ENCODE peak calls at places on chromosomes 16 and 17, in five cellular contexts. B is brain microvascular endothelial cell, J is HCT116, T is transverse colon, P is lung. D is an unnamed sample.

GRCh38 chr17:64491034-64491860 is 5.6 kb downstream of the POLG2 start:
- DNase-seq in J (no peak), T (peak; percentile 37), P (peak; percentile 39), B (peak; percentile 52), D (no peak)

GRCh38 chr16:89314357-89314756 is 96.9 kb downstream of the ZNF778 start:
- DNase-seq in T (no peak), P (no peak), B (no peak), J (no peak), D (no peak)

GRCh38 chr16:2535644-2536021 is 2.2 kb upstream of the PDPK1 start:
- DNase-seq in J (no peak), B (peak; percentile 65), P (peak; percentile 40), T (no peak), D (no peak)

GRCh38 chr16:27366687-27367462 is 35.1 kb upstream of the IL21R start:
- DNase-seq in J (no peak), P (no peak), T (no peak), B (no peak), D (no peak)

GRCh38 chr17:82464567-82464929 is 6.0 kb downstream of the NARF start:
- DNase-seq in B (no peak), T (no peak), P (no peak), J (no peak), D (no peak)

GRCh38 chr17:64066709-64067108 is 46.3 kb upstream of the ICAM2 start:
- DNase-seq in T (no peak), P (no peak), J (no peak), B (no peak), D (no peak)

GRCh38 chr17:38554430-38555350 is 51.1 kb downstream of the SRCIN1 start:
- DNase-seq in T (no peak), B (no peak), P (no peak), J (no peak), D (no peak)

GRCh38 chr16:14668556-14669223 is 25.4 kb downstream of the PLA2G10 start:
- DNase-seq in T (peak; percentile 32), P (no peak), J (no peak), B (no peak), D (no peak)

GRCh38 chr17:83080641-83081560 is 1.5 kb downstream of the METRNL start:
- DNase-seq in P (no peak), T (peak; percentile 52), J (no peak), B (no peak), D (no peak)

GRCh38 chr16:56094231-56094630 is 97.1 kb upstream of the GNAO1 start:
- DNase-seq in P (no peak), B (no peak), J (no peak), T (no peak), D (no peak)

GRCh38 chr16:29030086-29030840 is 45.4 kb downstream of the LAT start:
- DNase-seq in J (no peak), T (no peak), P (no peak), B (no peak), D (no peak)

GRCh38 chr17:18008496-18009268 is 30.3 kb downstream of the ATPAF2 start:
- DNase-seq in P (no peak), B (peak; percentile 38), T (no peak), J (no peak), D (no peak)

GRCh38 chr16:66107661-66108060 is 258.8 kb upstream of the CDH5 start:
- DNase-seq in P (no peak), J (no peak), B (peak; percentile 84), T (no peak), D (no peak)

GRCh38 chr16:3295209-3295608 is 10.0 kb downstream of the TIGD7 start:
- DNase-seq in T (no peak), J (no peak), P (no peak), B (no peak), D (no peak)

GRCh38 chr16:88339926-88340754 is 42.6 kb upstream of the ZNF469 start:
- DNase-seq in T (peak; percentile 14), J (no peak), B (no peak), P (no peak), D (no peak)

GRCh38 chr16:29988346-29989075 is 6.9 kb downstream of the HIRIP3 start:
- DNase-seq in B (no peak), J (no peak), P (no peak), T (no peak), D (no peak)

GRCh38 chr17:81426676-81427445 is 31.6 kb downstream of the BAHCC1 start:
- DNase-seq in J (no peak), B (no peak), T (no peak), P (no peak), D (no peak)

DNA sequence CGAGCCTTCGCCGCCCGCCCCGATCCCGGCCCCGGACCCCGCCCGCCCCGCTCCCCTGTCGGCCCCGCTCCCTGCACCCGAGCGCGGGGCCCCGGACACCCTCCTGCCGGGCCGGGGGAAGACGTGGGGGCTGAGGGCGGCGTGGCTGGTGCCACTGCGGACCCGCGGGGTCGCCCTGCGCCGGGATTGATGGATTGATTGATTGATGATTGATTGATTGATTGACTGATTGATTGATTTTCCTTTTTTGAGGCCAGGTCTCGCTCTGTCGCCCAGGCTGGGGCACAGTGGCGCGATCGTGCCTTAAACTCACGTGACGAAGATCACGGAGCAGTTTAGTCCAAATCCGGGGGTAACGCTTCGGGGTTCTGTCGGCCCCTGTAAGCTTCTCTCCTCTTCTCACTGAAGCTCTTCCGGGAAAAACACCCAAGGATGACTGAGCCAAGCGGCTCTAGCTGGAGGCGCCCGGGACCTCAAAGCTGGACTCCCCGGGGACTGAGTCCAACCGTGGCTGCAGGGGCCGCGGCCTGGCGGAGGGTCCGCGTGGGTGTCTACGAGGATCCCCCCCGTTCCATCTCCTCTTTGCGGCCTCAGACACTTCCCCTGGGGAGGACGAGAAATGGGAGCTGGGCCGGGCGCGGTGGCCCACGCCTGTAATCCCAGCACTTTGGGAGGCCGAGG is 40.2 kb upstream of the BHLHA9 start:
- DNase-seq in J (no peak), P (no peak), T (peak; percentile 28), B (no peak), D (no peak)
- H3K27ac ChIP-seq in J (no peak overlapping the region), P (peak overlapping the region; percentile 52), T (peak overlapping the region; percentile 85), B (no peak overlapping the region), D (peak overlapping the region; percentile 5)

GRCh38 chr17:49789278-49789578 is 747 bp downstream of the KAT7 start:
- DNase-seq in B (no peak), J (no peak), P (no peak), T (no peak), D (no peak)
- H3K4me3 ChIP-seq in B (peak overlapping the region; percentile 100), J (peak overlapping the region; percentile 96), P (peak overlapping the region; percentile 62), T (peak overlapping the region; percentile 69), D (peak overlapping the region; percentile 94)

GRCh38 chr17:80063815-80064585 is 27.6 kb downstream of the CCDC40 start:
- DNase-seq in T (peak; percentile 56), P (peak; percentile 41), J (peak; percentile 24), B (peak; percentile 55), D (peak; percentile 23)
- H3K27ac ChIP-seq in T (peak overlapping the region; percentile 52), P (peak overlapping the region; percentile 42), J (peak overlapping the region; percentile 9), B (no peak overlapping the region), D (peak overlapping the region; percentile 64)

DNA sequence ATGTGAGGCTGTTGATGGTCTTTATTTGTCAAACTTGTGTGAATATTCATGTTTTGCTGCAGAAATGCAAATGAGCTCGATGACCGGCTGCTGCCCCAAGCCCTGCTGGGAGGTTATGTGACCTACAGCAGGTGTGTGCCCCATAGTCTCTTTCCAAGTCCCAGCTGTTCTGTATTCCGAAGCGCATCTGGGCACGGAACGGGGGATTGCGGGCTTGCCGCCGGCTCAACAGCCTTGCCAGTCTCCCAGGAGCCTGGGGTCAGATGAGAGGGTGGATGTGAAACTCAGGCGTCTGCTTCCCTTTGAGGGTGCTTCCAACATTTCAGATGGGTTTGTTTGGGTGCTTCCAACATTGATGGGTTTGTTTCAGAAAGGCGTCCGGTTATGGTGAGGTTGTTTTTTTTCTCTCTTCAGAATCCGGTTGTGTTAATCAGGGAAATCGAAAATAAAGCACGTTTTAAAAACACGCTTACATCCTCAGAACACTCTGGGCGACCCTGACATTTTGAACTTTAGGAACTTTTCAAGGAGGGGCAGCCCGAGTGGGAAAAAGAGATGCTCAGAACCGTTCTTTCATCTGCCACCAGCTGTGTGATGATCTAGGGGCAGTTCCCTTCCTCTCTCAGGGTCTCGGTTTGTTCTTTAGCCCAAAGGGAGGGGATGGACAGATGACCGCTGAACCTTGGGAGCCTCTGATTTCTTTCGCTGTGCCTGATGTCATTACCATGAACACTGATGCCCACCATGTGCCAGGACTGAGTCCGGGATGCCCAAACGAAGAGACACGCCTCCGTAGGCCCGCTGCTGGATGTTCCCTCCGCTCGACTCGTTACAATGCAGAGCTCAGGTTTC is 47.8 kb upstream of the AMZ2 start:
- DNase-seq in B (no peak), P (no peak), T (no peak), J (no peak), D (no peak)
- H3K4me3 ChIP-seq in B (no peak overlapping the region), P (no peak overlapping the region), T (peak overlapping the region; percentile 47), J (no peak overlapping the region), D (peak overlapping the region; percentile 1)